ENCODE peak calls at places on chromosomes 6 and 20, in ten cellular contexts. One of them, this sample, is unnamed. For H3K36me3 and H3K4me1, the result is how much of the 10 kb centered on the place peaks cover.

GRCh38 chr6:78614961-78615360 is 252.4 kb upstream of the IRAK1BP1 start:
- DNase-seq in HCT116: no peak
- DNase-seq in mesenchymal stem cell: no peak
- DNase-seq in IMR-90: no peak
- DNase-seq in heart left ventricle: no peak
- DNase-seq in naive thymus-derived CD4-positive, alpha-beta T cell: no peak
- DNase-seq in SJSA1: no peak
- DNase-seq in adrenal gland: no peak
- DNase-seq in breast epithelium: no peak
- DNase-seq in CD8-positive, alpha-beta memory T cell: no peak
- DNase-seq in this sample: no peak

GRCh38 chr20:48983423-48984400 is 62.2 kb downstream of the ARFGEF2 start:
- DNase-seq in HCT116: no peak
- DNase-seq in SJSA1: no peak
- DNase-seq in breast epithelium: no peak
- DNase-seq in naive thymus-derived CD4-positive, alpha-beta T cell: no peak
- DNase-seq in mesenchymal stem cell: peak
- DNase-seq in adrenal gland: peak
- DNase-seq in heart left ventricle: no peak
- DNase-seq in CD8-positive, alpha-beta memory T cell: no peak
- DNase-seq in IMR-90: peak
- DNase-seq in this sample: no peak

GRCh38 chr20:59895908-59896307 is 37.5 kb downstream of the SYCP2 start:
- DNase-seq in heart left ventricle: no peak
- DNase-seq in mesenchymal stem cell: no peak
- DNase-seq in HCT116: no peak
- DNase-seq in CD8-positive, alpha-beta memory T cell: no peak
- DNase-seq in IMR-90: no peak
- DNase-seq in naive thymus-derived CD4-positive, alpha-beta T cell: no peak
- DNase-seq in adrenal gland: no peak
- DNase-seq in SJSA1: no peak
- DNase-seq in breast epithelium: no peak
- DNase-seq in this sample: no peak

GRCh38 chr6:19472168-19472567 is 365.0 kb upstream of the ID4 start:
- DNase-seq in HCT116: peak
- DNase-seq in SJSA1: peak
- DNase-seq in breast epithelium: no peak
- DNase-seq in naive thymus-derived CD4-positive, alpha-beta T cell: no peak
- DNase-seq in heart left ventricle: no peak
- DNase-seq in mesenchymal stem cell: peak
- DNase-seq in IMR-90: peak
- DNase-seq in adrenal gland: no peak
- DNase-seq in CD8-positive, alpha-beta memory T cell: no peak
- DNase-seq in this sample: peak

GRCh38 chr6:108526739-108527174 is 34.0 kb upstream of the FOXO3 start:
- DNase-seq in CD8-positive, alpha-beta memory T cell: no peak
- DNase-seq in SJSA1: peak
- DNase-seq in naive thymus-derived CD4-positive, alpha-beta T cell: no peak
- DNase-seq in mesenchymal stem cell: peak
- DNase-seq in IMR-90: peak
- DNase-seq in HCT116: no peak
- DNase-seq in heart left ventricle: no peak
- DNase-seq in breast epithelium: no peak
- DNase-seq in adrenal gland: no peak
- DNase-seq in this sample: no peak

GRCh38 chr6:48134246-48134645 is 23.2 kb upstream of the PTCHD4 start:
- DNase-seq in SJSA1: no peak
- DNase-seq in naive thymus-derived CD4-positive, alpha-beta T cell: no peak
- DNase-seq in adrenal gland: no peak
- DNase-seq in breast epithelium: no peak
- DNase-seq in mesenchymal stem cell: no peak
- DNase-seq in IMR-90: no peak
- DNase-seq in heart left ventricle: no peak
- DNase-seq in HCT116: no peak
- DNase-seq in CD8-positive, alpha-beta memory T cell: no peak
- DNase-seq in this sample: no peak

GRCh38 chr6:69771158-69771906 is 25.5 kb downstream of the LMBRD1 start:
- DNase-seq in CD8-positive, alpha-beta memory T cell: no peak
- DNase-seq in breast epithelium: no peak
- DNase-seq in mesenchymal stem cell: no peak
- DNase-seq in HCT116: no peak
- DNase-seq in IMR-90: no peak
- DNase-seq in heart left ventricle: no peak
- DNase-seq in SJSA1: no peak
- DNase-seq in adrenal gland: no peak
- DNase-seq in naive thymus-derived CD4-positive, alpha-beta T cell: no peak
- DNase-seq in this sample: no peak

GRCh38 chr6:110337481-110337880 is 20.7 kb downstream of the METTL24 start:
- DNase-seq in CD8-positive, alpha-beta memory T cell: no peak
- DNase-seq in HCT116: no peak
- DNase-seq in adrenal gland: no peak
- DNase-seq in heart left ventricle: no peak
- DNase-seq in IMR-90: no peak
- DNase-seq in naive thymus-derived CD4-positive, alpha-beta T cell: no peak
- DNase-seq in SJSA1: no peak
- DNase-seq in mesenchymal stem cell: peak
- DNase-seq in breast epithelium: no peak
- DNase-seq in this sample: no peak

GRCh38 chr6:159038914-159039884 is 5.6 kb downstream of the TAGAP start:
- DNase-seq in SJSA1: peak
- DNase-seq in adrenal gland: no peak
- DNase-seq in heart left ventricle: no peak
- DNase-seq in CD8-positive, alpha-beta memory T cell: peak
- DNase-seq in HCT116: no peak
- DNase-seq in mesenchymal stem cell: peak
- DNase-seq in IMR-90: peak
- DNase-seq in naive thymus-derived CD4-positive, alpha-beta T cell: no peak
- DNase-seq in breast epithelium: no peak
- DNase-seq in this sample: no peak

GRCh38 chr6:56652994-56653393 is 10.3 kb upstream of the DST start:
- DNase-seq in heart left ventricle: no peak
- DNase-seq in adrenal gland: no peak
- DNase-seq in naive thymus-derived CD4-positive, alpha-beta T cell: no peak
- DNase-seq in IMR-90: peak
- DNase-seq in HCT116: peak
- DNase-seq in breast epithelium: no peak
- DNase-seq in mesenchymal stem cell: peak
- DNase-seq in SJSA1: peak
- DNase-seq in CD8-positive, alpha-beta memory T cell: no peak
- DNase-seq in this sample: no peak

GRCh38 chr20:16966276-16966880 is 218.2 kb downstream of the OTOR start:
- DNase-seq in IMR-90: peak
- DNase-seq in naive thymus-derived CD4-positive, alpha-beta T cell: no peak
- DNase-seq in heart left ventricle: no peak
- DNase-seq in CD8-positive, alpha-beta memory T cell: no peak
- DNase-seq in adrenal gland: no peak
- DNase-seq in breast epithelium: no peak
- DNase-seq in mesenchymal stem cell: peak
- DNase-seq in HCT116: no peak
- DNase-seq in SJSA1: no peak
- DNase-seq in this sample: no peak
- H3K4me3 ChIP-seq in IMR-90: no peak
- H3K4me3 ChIP-seq in naive thymus-derived CD4-positive, alpha-beta T cell: no peak
- H3K4me3 ChIP-seq in heart left ventricle: no peak
- H3K4me3 ChIP-seq in CD8-positive, alpha-beta memory T cell: no peak
- H3K4me3 ChIP-seq in adrenal gland: no peak
- H3K4me3 ChIP-seq in breast epithelium: no peak
- H3K4me3 ChIP-seq in mesenchymal stem cell: no peak
- H3K4me3 ChIP-seq in HCT116: no peak
- H3K4me3 ChIP-seq in SJSA1: no peak
- H3K4me3 ChIP-seq in this sample: no peak

GRCh38 chr6:43780293-43780692 is 10.3 kb downstream of the VEGFA start:
- DNase-seq in IMR-90: no peak
- DNase-seq in SJSA1: no peak
- DNase-seq in heart left ventricle: no peak
- DNase-seq in CD8-positive, alpha-beta memory T cell: no peak
- DNase-seq in naive thymus-derived CD4-positive, alpha-beta T cell: no peak
- DNase-seq in HCT116: no peak
- DNase-seq in adrenal gland: no peak
- DNase-seq in breast epithelium: no peak
- DNase-seq in mesenchymal stem cell: no peak
- DNase-seq in this sample: no peak

GRCh38 chr6:43776799-43777776 is 7.1 kb downstream of the VEGFA start:
- DNase-seq in naive thymus-derived CD4-positive, alpha-beta T cell: no peak
- DNase-seq in mesenchymal stem cell: no peak
- DNase-seq in adrenal gland: peak
- DNase-seq in SJSA1: no peak
- DNase-seq in HCT116: no peak
- DNase-seq in breast epithelium: no peak
- DNase-seq in IMR-90: no peak
- DNase-seq in CD8-positive, alpha-beta memory T cell: no peak
- DNase-seq in heart left ventricle: no peak
- DNase-seq in this sample: no peak

GRCh38 chr6:43779864-43780260 is 9.9 kb downstream of the VEGFA start:
- DNase-seq in heart left ventricle: no peak
- DNase-seq in breast epithelium: peak
- DNase-seq in HCT116: no peak
- DNase-seq in CD8-positive, alpha-beta memory T cell: no peak
- DNase-seq in IMR-90: no peak
- DNase-seq in SJSA1: no peak
- DNase-seq in adrenal gland: peak
- DNase-seq in naive thymus-derived CD4-positive, alpha-beta T cell: no peak
- DNase-seq in mesenchymal stem cell: no peak
- DNase-seq in this sample: no peak

GRCh38 chr6:43778976-43779863 is 9.2 kb downstream of the VEGFA start:
- DNase-seq in IMR-90: no peak
- DNase-seq in breast epithelium: no peak
- DNase-seq in CD8-positive, alpha-beta memory T cell: no peak
- DNase-seq in heart left ventricle: no peak
- DNase-seq in SJSA1: no peak
- DNase-seq in mesenchymal stem cell: no peak
- DNase-seq in naive thymus-derived CD4-positive, alpha-beta T cell: no peak
- DNase-seq in adrenal gland: no peak
- DNase-seq in HCT116: no peak
- DNase-seq in this sample: no peak

GRCh38 chr6:43778131-43778857 is 8.3 kb downstream of the VEGFA start:
- DNase-seq in adrenal gland: no peak
- DNase-seq in CD8-positive, alpha-beta memory T cell: no peak
- DNase-seq in IMR-90: no peak
- DNase-seq in breast epithelium: no peak
- DNase-seq in mesenchymal stem cell: no peak
- DNase-seq in HCT116: no peak
- DNase-seq in heart left ventricle: no peak
- DNase-seq in naive thymus-derived CD4-positive, alpha-beta T cell: no peak
- DNase-seq in SJSA1: no peak
- DNase-seq in this sample: no peak
- H3K36me3 ChIP-seq in adrenal gland: under half
- H3K36me3 ChIP-seq in CD8-positive, alpha-beta memory T cell: under half
- H3K36me3 ChIP-seq in IMR-90: half or more
- H3K36me3 ChIP-seq in breast epithelium: under half
- H3K36me3 ChIP-seq in mesenchymal stem cell: half or more
- H3K36me3 ChIP-seq in HCT116: half or more
- H3K36me3 ChIP-seq in heart left ventricle: half or more
- H3K36me3 ChIP-seq in naive thymus-derived CD4-positive, alpha-beta T cell: under half
- H3K36me3 ChIP-seq in SJSA1: half or more
- H3K36me3 ChIP-seq in this sample: half or more

DNA sequence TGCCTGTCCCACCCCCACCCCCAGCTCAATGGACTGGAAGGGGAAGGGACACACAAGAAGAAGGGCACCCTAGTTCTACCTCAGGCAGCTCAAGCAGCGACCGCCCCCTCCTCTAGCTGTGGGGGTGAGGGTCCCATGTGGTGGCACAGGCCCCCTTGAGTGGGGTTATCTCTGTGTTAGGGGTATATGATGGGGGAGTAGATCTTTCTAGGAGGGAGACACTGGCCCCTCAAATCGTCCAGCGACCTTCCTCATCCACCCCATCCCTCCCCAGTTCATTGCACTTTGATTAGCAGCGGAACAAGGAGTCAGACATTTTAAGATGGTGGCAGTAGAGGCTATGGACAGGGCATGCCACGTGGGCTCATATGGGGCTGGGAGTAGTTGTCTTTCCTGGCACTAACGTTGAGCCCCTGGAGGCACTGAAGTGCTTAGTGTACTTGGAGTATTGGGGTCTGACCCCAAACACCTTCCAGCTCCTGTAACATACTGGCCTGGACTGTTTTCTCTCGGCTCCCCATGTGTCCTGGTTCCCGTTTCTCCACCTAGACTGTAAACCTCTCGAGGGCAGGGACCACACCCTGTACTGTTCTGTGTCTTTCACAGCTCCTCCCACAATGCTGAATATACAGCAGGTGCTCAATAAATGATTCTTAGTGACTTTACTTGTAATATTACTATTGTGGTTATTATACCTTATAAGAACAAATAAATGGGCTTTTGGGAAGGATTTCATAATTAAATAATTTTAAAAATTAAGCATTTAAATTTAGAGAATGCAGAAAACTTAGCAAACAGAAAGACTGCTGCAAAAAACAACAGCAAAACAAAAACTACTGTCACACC is 8.4 kb downstream of the CDKN1A start:
- DNase-seq in naive thymus-derived CD4-positive, alpha-beta T cell: no peak
- DNase-seq in mesenchymal stem cell: peak
- DNase-seq in breast epithelium: no peak
- DNase-seq in adrenal gland: no peak
- DNase-seq in HCT116: no peak
- DNase-seq in IMR-90: no peak
- DNase-seq in heart left ventricle: no peak
- DNase-seq in SJSA1: no peak
- DNase-seq in CD8-positive, alpha-beta memory T cell: no peak
- DNase-seq in this sample: no peak
- H3K4me1 ChIP-seq in naive thymus-derived CD4-positive, alpha-beta T cell: under half
- H3K4me1 ChIP-seq in mesenchymal stem cell: under half
- H3K4me1 ChIP-seq in breast epithelium: under half
- H3K4me1 ChIP-seq in adrenal gland: under half
- H3K4me1 ChIP-seq in HCT116: under half
- H3K4me1 ChIP-seq in IMR-90: under half
- H3K4me1 ChIP-seq in heart left ventricle: under half
- H3K4me1 ChIP-seq in SJSA1: under half
- H3K4me1 ChIP-seq in CD8-positive, alpha-beta memory T cell: under half
- H3K4me1 ChIP-seq in this sample: under half

DNA sequence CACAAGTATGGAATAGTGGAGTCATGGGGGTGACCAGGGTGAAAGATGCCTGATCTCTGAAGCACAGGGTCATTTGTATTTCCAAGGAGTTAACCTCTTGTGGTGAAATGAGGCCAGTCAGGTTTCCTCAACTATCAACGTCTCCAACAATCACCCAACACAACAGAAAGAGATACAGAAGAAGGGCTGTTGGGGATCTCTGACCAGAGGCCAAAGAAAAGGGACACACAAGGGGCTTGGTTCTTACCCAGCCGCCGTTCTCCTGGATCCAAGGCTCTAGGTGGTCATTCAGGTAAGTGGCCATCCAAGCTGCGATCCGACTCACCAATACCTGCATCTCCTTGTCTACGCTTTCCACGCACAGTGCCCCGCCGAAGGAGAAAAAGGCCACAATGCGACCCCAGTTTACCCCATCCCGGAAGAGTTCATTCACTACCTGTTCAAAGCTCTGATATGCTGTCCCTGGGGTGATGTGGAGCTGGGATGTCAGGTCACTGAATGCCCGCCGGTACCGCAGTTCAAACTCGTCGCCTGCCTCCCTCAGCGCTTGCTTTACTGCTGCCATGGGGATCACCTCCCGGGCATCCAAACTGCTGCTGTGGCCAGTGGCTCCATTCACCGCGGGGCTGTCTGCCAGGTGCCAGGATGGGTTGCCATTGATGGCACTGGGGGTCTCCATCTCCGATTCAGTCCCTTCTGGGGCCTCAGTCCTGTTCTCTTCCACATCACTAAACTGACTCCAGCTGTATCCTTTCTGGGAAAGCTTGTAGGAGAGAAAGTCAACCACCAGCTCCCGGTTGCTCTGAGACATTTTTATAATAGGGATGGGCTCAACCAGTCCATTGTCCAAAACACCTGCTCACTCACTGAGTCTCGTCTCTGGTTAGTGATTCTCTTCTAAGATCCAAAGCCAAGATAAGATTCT is 998 bp downstream of the BCL2L1 start:
- DNase-seq in naive thymus-derived CD4-positive, alpha-beta T cell: no peak
- DNase-seq in adrenal gland: peak
- DNase-seq in IMR-90: no peak
- DNase-seq in SJSA1: no peak
- DNase-seq in CD8-positive, alpha-beta memory T cell: no peak
- DNase-seq in mesenchymal stem cell: no peak
- DNase-seq in heart left ventricle: peak
- DNase-seq in HCT116: no peak
- DNase-seq in breast epithelium: no peak
- DNase-seq in this sample: peak
- H3K4me3 ChIP-seq in naive thymus-derived CD4-positive, alpha-beta T cell: peak
- H3K4me3 ChIP-seq in adrenal gland: peak
- H3K4me3 ChIP-seq in IMR-90: peak
- H3K4me3 ChIP-seq in SJSA1: peak
- H3K4me3 ChIP-seq in CD8-positive, alpha-beta memory T cell: peak
- H3K4me3 ChIP-seq in mesenchymal stem cell: peak
- H3K4me3 ChIP-seq in heart left ventricle: peak
- H3K4me3 ChIP-seq in HCT116: peak
- H3K4me3 ChIP-seq in breast epithelium: peak
- H3K4me3 ChIP-seq in this sample: peak